ENCODE peak calls at places on chromosomes 13 and 19, in four cellular contexts. V, S, U and K are unnamed samples.

GRCh38 chr13:56351041-56351440 is 789.7 kb upstream of the PRR20A start:
- DNase-seq in V (no peak), S (peak; percentile 48), U (no peak), K (no peak)

GRCh38 chr19:913080-913748 is at the start of gene R3HDM4:
- DNase-seq in V (peak; percentile 95), S (no peak), U (no peak), K (peak; percentile 83)

GRCh38 chr19:48203794-48204628 is 33.5 kb downstream of the ZSWIM9 start:
- DNase-seq in V (peak; percentile 97), S (peak; percentile 100), U (peak; percentile 91), K (peak; percentile 82)

GRCh38 chr19:35518313-35518712 is 4.9 kb upstream of the DMKN start:
- DNase-seq in V (no peak), S (peak; percentile 30), U (peak; percentile 96), K (no peak)

GRCh38 chr19:29603308-29603707 is 2.8 kb upstream of the POP4 start:
- DNase-seq in V (no peak), S (peak; percentile 46), U (no peak), K (no peak)

GRCh38 chr13:41231786-41232185 is 31.6 kb downstream of the MTRF1 start:
- DNase-seq in V (no peak), S (peak; percentile 8), U (no peak), K (no peak)

GRCh38 chr19:54707932-54708331 is 16.3 kb upstream of the KIR3DL3 start:
- DNase-seq in V (no peak), S (no peak), U (no peak), K (no peak)

GRCh38 chr13:59230484-59231264 is 933.1 kb downstream of the DIAPH3 start:
- DNase-seq in V (no peak), S (peak; percentile 92), U (no peak), K (no peak)

GRCh38 chr13:48828962-48829405 is 146.7 kb upstream of the FNDC3A start:
- DNase-seq in V (no peak), S (peak; percentile 79), U (peak; percentile 50), K (no peak)

GRCh38 chr13:30805603-30806011 is 70.3 kb downstream of the ALOX5AP start:
- DNase-seq in V (no peak), S (peak; percentile 53), U (no peak), K (no peak)

GRCh38 chr13:112895521-112896465 is 73.2 kb upstream of the MCF2L start:
- DNase-seq in V (peak; percentile 66), S (no peak), U (no peak), K (no peak)

GRCh38 chr13:109787135-109787954 is 962 bp upstream of the IRS2 start:
- DNase-seq in V (peak; percentile 83), S (peak; percentile 78), U (no peak), K (no peak)

GRCh38 chr13:48400820-48401219 is 12.1 kb downstream of the LPAR6 start:
- DNase-seq in V (no peak), S (no peak), U (peak; percentile 75), K (no peak)

GRCh38 chr19:1360126-1360817 is 23.4 kb upstream of the NDUFS7 start:
- DNase-seq in V (no peak), S (no peak), U (no peak), K (no peak)

GRCh38 chr13:74661851-74662250 is 527.6 kb upstream of the KLF12 start:
- DNase-seq in V (no peak), S (no peak), U (no peak), K (no peak)

GRCh38 chr19:34481861-34482379 is 362 bp downstream of the WTIP start:
- DNase-seq in V (no peak), S (no peak), U (no peak), K (no peak)

GRCh38 chr19:51607920-51608562 is 22.2 kb downstream of the SIGLEC5 start:
- DNase-seq in V (peak; percentile 90), S (peak; percentile 86), U (no peak), K (no peak)

GRCh38 chr19:38793186-38793585 is 4.2 kb downstream of the LGALS7B start:
- DNase-seq in V (no peak), S (no peak), U (no peak), K (no peak)

GRCh38 chr19:47780215-47780551 is 1.7 kb downstream of the SELENOW start:
- DNase-seq in V (no peak), S (no peak), U (no peak), K (no peak)